ENCODE peak calls at places on chromosomes 3 and 15, in eight cellular contexts. One of them, this sample, is unnamed.

GRCh38 chr3:71462586-71462985 is 120.9 kb downstream of the FOXP1 start:
- DNase-seq in progenitor cell of endocrine pancreas: no peak
- DNase-seq in colonic mucosa: no peak
- DNase-seq in left ventricle myocardium inferior: no peak
- DNase-seq in heart left ventricle: no peak
- DNase-seq in AG04450: no peak
- DNase-seq in cardiac muscle cell: no peak
- DNase-seq in HFFc6: no peak
- DNase-seq in this sample: no peak

GRCh38 chr3:62529230-62529629 is 155.9 kb upstream of the FEZF2 start:
- DNase-seq in progenitor cell of endocrine pancreas: peak; percentile 60
- DNase-seq in colonic mucosa: peak; percentile 36
- DNase-seq in left ventricle myocardium inferior: peak; percentile 34
- DNase-seq in heart left ventricle: peak; percentile 63
- DNase-seq in AG04450: no peak
- DNase-seq in cardiac muscle cell: peak; percentile 37
- DNase-seq in HFFc6: no peak
- DNase-seq in this sample: no peak

GRCh38 chr3:141242722-141243092 is 11.1 kb downstream of the PXYLP1 start:
- DNase-seq in progenitor cell of endocrine pancreas: no peak
- DNase-seq in colonic mucosa: no peak
- DNase-seq in left ventricle myocardium inferior: no peak
- DNase-seq in heart left ventricle: no peak
- DNase-seq in AG04450: no peak
- DNase-seq in cardiac muscle cell: no peak
- DNase-seq in HFFc6: no peak
- DNase-seq in this sample: no peak

GRCh38 chr3:20147374-20147773 is 38.6 kb downstream of the SGO1 start:
- DNase-seq in progenitor cell of endocrine pancreas: no peak
- DNase-seq in colonic mucosa: no peak
- DNase-seq in left ventricle myocardium inferior: no peak
- DNase-seq in heart left ventricle: no peak
- DNase-seq in AG04450: no peak
- DNase-seq in cardiac muscle cell: peak; percentile 15
- DNase-seq in HFFc6: no peak
- DNase-seq in this sample: no peak

GRCh38 chr3:169264711-169265110 is 398.8 kb downstream of the MECOM start:
- DNase-seq in progenitor cell of endocrine pancreas: no peak
- DNase-seq in colonic mucosa: peak; percentile 84
- DNase-seq in left ventricle myocardium inferior: peak; percentile 23
- DNase-seq in heart left ventricle: peak; percentile 52
- DNase-seq in AG04450: no peak
- DNase-seq in cardiac muscle cell: peak; percentile 75
- DNase-seq in HFFc6: peak; percentile 20
- DNase-seq in this sample: no peak

GRCh38 chr3:170753421-170754344 is 116.3 kb downstream of the RPL22L1 start:
- DNase-seq in progenitor cell of endocrine pancreas: no peak
- DNase-seq in colonic mucosa: no peak
- DNase-seq in left ventricle myocardium inferior: no peak
- DNase-seq in heart left ventricle: no peak
- DNase-seq in AG04450: no peak
- DNase-seq in cardiac muscle cell: peak; percentile 40
- DNase-seq in HFFc6: peak; percentile 32
- DNase-seq in this sample: no peak

GRCh38 chr15:51192560-51193280 is 98.0 kb upstream of the TNFAIP8L3 start:
- DNase-seq in progenitor cell of endocrine pancreas: peak; percentile 91
- DNase-seq in colonic mucosa: peak; percentile 95
- DNase-seq in left ventricle myocardium inferior: peak; percentile 87
- DNase-seq in heart left ventricle: peak; percentile 89
- DNase-seq in AG04450: peak; percentile 68
- DNase-seq in cardiac muscle cell: peak; percentile 94
- DNase-seq in HFFc6: peak; percentile 72
- DNase-seq in this sample: peak; percentile 95

GRCh38 chr3:107430214-107431047 is 53.2 kb downstream of the CCDC54 start:
- DNase-seq in progenitor cell of endocrine pancreas: no peak
- DNase-seq in colonic mucosa: peak; percentile 29
- DNase-seq in left ventricle myocardium inferior: no peak
- DNase-seq in heart left ventricle: peak; percentile 29
- DNase-seq in AG04450: no peak
- DNase-seq in cardiac muscle cell: peak; percentile 54
- DNase-seq in HFFc6: no peak
- DNase-seq in this sample: no peak

GRCh38 chr15:60580650-60581415 is 101.9 kb upstream of the ICE2 start:
- DNase-seq in progenitor cell of endocrine pancreas: no peak
- DNase-seq in colonic mucosa: no peak
- DNase-seq in left ventricle myocardium inferior: no peak
- DNase-seq in heart left ventricle: no peak
- DNase-seq in AG04450: no peak
- DNase-seq in cardiac muscle cell: no peak
- DNase-seq in HFFc6: no peak
- DNase-seq in this sample: no peak

GRCh38 chr3:188179006-188179966 is 25.3 kb downstream of the LPP start:
- DNase-seq in progenitor cell of endocrine pancreas: no peak
- DNase-seq in colonic mucosa: no peak
- DNase-seq in left ventricle myocardium inferior: peak; percentile 27
- DNase-seq in heart left ventricle: peak; percentile 52
- DNase-seq in AG04450: peak; percentile 76
- DNase-seq in cardiac muscle cell: no peak
- DNase-seq in HFFc6: peak; percentile 72
- DNase-seq in this sample: no peak

GRCh38 chr3:13550257-13550693 is 1.4 kb downstream of the FBLN2 start:
- DNase-seq in progenitor cell of endocrine pancreas: no peak
- DNase-seq in colonic mucosa: no peak
- DNase-seq in left ventricle myocardium inferior: no peak
- DNase-seq in heart left ventricle: no peak
- DNase-seq in AG04450: no peak
- DNase-seq in cardiac muscle cell: no peak
- DNase-seq in HFFc6: no peak
- DNase-seq in this sample: peak; percentile 67

GRCh38 chr3:184583345-184584000 is 21.9 kb downstream of the EPHB3 start:
- DNase-seq in progenitor cell of endocrine pancreas: no peak
- DNase-seq in colonic mucosa: no peak
- DNase-seq in left ventricle myocardium inferior: peak; percentile 71
- DNase-seq in heart left ventricle: peak; percentile 75
- DNase-seq in AG04450: no peak
- DNase-seq in cardiac muscle cell: no peak
- DNase-seq in HFFc6: no peak
- DNase-seq in this sample: no peak

GRCh38 chr3:65745306-65745705 is 293.4 kb downstream of the MAGI1 start:
- DNase-seq in progenitor cell of endocrine pancreas: no peak
- DNase-seq in colonic mucosa: no peak
- DNase-seq in left ventricle myocardium inferior: no peak
- DNase-seq in heart left ventricle: no peak
- DNase-seq in AG04450: no peak
- DNase-seq in cardiac muscle cell: no peak
- DNase-seq in HFFc6: no peak
- DNase-seq in this sample: no peak

GRCh38 chr3:65687741-65688140 is 351.0 kb downstream of the MAGI1 start:
- DNase-seq in progenitor cell of endocrine pancreas: no peak
- DNase-seq in colonic mucosa: no peak
- DNase-seq in left ventricle myocardium inferior: no peak
- DNase-seq in heart left ventricle: no peak
- DNase-seq in AG04450: no peak
- DNase-seq in cardiac muscle cell: no peak
- DNase-seq in HFFc6: no peak
- DNase-seq in this sample: no peak

GRCh38 chr3:126459111-126459762 is 16.5 kb downstream of the ZXDC start:
- DNase-seq in progenitor cell of endocrine pancreas: no peak
- DNase-seq in colonic mucosa: no peak
- DNase-seq in left ventricle myocardium inferior: no peak
- DNase-seq in heart left ventricle: no peak
- DNase-seq in AG04450: no peak
- DNase-seq in cardiac muscle cell: no peak
- DNase-seq in HFFc6: no peak
- DNase-seq in this sample: no peak

DNA sequence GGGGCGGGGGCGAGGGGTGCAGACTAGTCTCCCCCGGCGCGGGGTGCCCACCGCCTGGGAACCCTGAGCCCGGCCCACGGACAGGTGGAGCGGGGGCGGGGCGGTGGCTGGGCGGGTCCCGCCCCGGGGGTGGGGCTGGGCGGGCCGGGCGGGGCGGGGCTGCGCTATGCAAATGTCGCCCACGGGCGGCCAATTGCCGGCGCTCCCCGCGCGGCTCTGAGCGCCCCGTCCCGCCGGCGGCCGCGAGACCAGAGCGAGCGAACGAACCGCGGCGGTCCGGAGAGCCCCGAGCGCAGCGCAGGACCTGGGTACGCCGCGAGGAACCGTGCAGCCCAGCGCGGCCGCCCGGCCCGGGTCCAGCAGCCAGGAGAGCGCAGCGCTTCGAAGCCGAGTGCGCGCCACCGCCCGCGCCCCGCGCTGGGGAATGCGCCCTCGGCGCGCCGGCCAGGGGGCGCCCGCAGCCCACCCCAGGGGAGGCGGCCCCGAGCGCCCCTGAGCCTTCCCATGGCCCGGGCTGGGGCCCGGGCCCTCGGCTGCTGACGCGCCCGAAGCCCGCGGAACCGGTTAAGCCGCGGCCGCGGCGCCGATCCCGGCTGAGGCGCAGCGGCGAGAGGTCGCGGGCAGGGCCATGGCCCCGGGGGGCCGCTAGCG is at the start of gene SEMA3F:
- DNase-seq in progenitor cell of endocrine pancreas: peak; percentile 70
- DNase-seq in colonic mucosa: peak; percentile 72
- DNase-seq in left ventricle myocardium inferior: peak; percentile 63
- DNase-seq in heart left ventricle: peak; percentile 73
- DNase-seq in AG04450: no peak
- DNase-seq in cardiac muscle cell: peak; percentile 78
- DNase-seq in HFFc6: peak; percentile 45
- DNase-seq in this sample: no peak
- TF ChIP-seq CTCF in progenitor cell of endocrine pancreas: peak; percentile 54
- TF ChIP-seq CTCF in colonic mucosa: no peak
- TF ChIP-seq CTCF in left ventricle myocardium inferior: peak; percentile 53
- TF ChIP-seq CTCF in heart left ventricle: peak; percentile 37
- TF ChIP-seq CTCF in AG04450: no peak
- TF ChIP-seq CTCF in cardiac muscle cell: no peak
- TF ChIP-seq CTCF in HFFc6: no peak
- TF ChIP-seq CTCF in this sample: peak; percentile 39

GRCh38 chr3:163776753-163777152 is 1301.5 kb downstream of the SI start:
- DNase-seq in progenitor cell of endocrine pancreas: no peak
- DNase-seq in colonic mucosa: no peak
- DNase-seq in left ventricle myocardium inferior: no peak
- DNase-seq in heart left ventricle: no peak
- DNase-seq in AG04450: no peak
- DNase-seq in cardiac muscle cell: no peak
- DNase-seq in HFFc6: no peak
- DNase-seq in this sample: no peak

DNA sequence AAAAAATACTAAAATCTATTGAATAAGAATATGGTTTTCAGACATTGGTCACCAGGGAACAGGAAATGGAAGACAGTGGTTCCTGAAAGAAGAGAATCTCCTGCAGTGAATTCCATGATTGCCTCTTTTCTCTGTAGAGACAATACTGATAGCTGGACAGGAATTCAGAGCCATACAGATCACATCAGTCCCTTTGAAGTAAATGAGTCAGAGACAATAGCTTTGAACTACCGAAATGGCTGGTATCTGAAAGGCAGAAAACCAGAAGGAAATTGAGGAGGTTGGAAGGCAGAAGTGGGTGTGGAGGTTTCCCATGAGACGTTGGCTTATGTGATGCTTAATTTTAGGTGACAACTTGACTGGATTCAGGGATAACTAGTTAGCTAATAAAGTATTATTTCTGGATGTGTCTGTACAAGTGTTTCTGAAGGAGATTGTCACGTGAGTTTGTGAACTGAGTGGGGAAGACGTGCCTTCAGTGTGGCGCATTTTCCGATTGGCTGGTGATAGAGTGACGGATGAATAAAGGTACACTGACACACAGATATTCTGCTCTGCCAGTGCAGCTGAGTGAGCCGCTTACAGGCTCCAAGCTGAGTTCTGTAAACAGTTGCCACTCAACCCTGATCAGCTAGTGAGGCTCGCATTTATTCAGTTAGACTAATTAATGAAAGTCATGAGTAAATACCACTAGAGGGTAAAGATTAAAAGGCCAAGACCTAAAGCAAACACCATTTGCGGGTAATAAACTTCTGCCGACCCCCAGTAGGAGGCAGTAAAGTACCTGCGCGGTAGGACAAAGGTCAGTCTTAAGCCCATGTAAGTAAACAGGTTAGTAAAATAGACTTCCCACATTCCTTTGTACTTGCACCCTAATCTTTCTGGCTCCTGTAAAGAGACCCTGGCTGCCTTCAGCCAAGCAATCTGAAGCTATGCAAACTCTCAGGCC is 1298.6 kb downstream of the SI start:
- DNase-seq in progenitor cell of endocrine pancreas: no peak
- DNase-seq in colonic mucosa: no peak
- DNase-seq in left ventricle myocardium inferior: no peak
- DNase-seq in heart left ventricle: no peak
- DNase-seq in AG04450: no peak
- DNase-seq in cardiac muscle cell: no peak
- DNase-seq in HFFc6: no peak
- DNase-seq in this sample: no peak
- TF ChIP-seq CTCF in progenitor cell of endocrine pancreas: peak; percentile 65
- TF ChIP-seq CTCF in colonic mucosa: no peak
- TF ChIP-seq CTCF in left ventricle myocardium inferior: no peak
- TF ChIP-seq CTCF in heart left ventricle: no peak
- TF ChIP-seq CTCF in AG04450: no peak
- TF ChIP-seq CTCF in cardiac muscle cell: no peak
- TF ChIP-seq CTCF in HFFc6: no peak
- TF ChIP-seq CTCF in this sample: no peak

DNA sequence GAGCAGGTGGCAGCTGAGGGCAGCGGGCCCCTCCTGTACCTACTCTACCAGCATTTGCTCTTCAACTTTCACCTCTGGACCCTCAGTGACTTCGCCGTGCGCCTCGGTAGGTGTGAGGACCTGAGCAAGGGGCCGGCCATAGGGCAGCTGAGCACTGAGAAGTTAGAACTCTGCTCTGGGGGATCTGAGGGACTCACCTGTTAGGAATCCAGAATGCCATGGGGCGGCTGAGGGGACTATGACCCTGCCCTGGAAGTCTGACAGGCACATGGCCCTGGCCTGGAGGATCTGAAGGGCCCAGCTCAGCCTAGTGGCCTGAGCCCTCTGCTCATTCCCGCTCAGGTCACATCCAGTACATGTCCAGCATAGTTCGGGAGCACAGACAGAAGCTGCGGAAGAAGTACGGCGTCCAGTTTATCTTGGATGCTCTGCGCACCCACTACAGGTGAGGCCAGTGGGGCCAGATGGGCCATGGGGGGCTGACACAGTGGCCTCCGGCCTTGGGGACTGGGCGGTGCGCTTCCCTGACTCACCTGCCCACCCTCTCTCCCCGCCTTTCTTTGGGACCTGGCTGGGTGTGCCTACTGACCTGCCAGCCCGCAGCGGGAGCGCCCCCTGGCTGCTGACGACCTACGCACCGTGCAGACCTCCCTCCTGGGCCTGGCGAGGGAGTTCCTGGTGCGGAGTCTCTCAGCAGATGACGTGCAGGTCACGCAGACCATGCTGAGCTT is 18.8 kb downstream of the NBEAL2 start:
- DNase-seq in progenitor cell of endocrine pancreas: peak; percentile 76
- DNase-seq in colonic mucosa: peak; percentile 78
- DNase-seq in left ventricle myocardium inferior: peak; percentile 77
- DNase-seq in heart left ventricle: peak; percentile 74
- DNase-seq in AG04450: no peak
- DNase-seq in cardiac muscle cell: peak; percentile 68
- DNase-seq in HFFc6: no peak
- DNase-seq in this sample: peak; percentile 87
- TF ChIP-seq CTCF in progenitor cell of endocrine pancreas: peak; percentile 93
- TF ChIP-seq CTCF in colonic mucosa: peak; percentile 80
- TF ChIP-seq CTCF in left ventricle myocardium inferior: peak; percentile 87
- TF ChIP-seq CTCF in heart left ventricle: peak; percentile 85
- TF ChIP-seq CTCF in AG04450: peak; percentile 59
- TF ChIP-seq CTCF in cardiac muscle cell: peak; percentile 76
- TF ChIP-seq CTCF in HFFc6: peak; percentile 84
- TF ChIP-seq CTCF in this sample: peak; percentile 84

GRCh38 chr3:23444386-23444785 is 241.3 kb downstream of the UBE2E2 start:
- DNase-seq in progenitor cell of endocrine pancreas: no peak
- DNase-seq in colonic mucosa: no peak
- DNase-seq in left ventricle myocardium inferior: no peak
- DNase-seq in heart left ventricle: no peak
- DNase-seq in AG04450: no peak
- DNase-seq in cardiac muscle cell: no peak
- DNase-seq in HFFc6: no peak
- DNase-seq in this sample: no peak
- TF ChIP-seq CTCF in progenitor cell of endocrine pancreas: no peak
- TF ChIP-seq CTCF in colonic mucosa: no peak
- TF ChIP-seq CTCF in left ventricle myocardium inferior: no peak
- TF ChIP-seq CTCF in heart left ventricle: no peak
- TF ChIP-seq CTCF in AG04450: no peak
- TF ChIP-seq CTCF in cardiac muscle cell: no peak
- TF ChIP-seq CTCF in HFFc6: no peak
- TF ChIP-seq CTCF in this sample: no peak